ENCODE peak calls at places on chromosomes 1 and 21, in eight cellular contexts. One of them, this sample, is unnamed.

GRCh38 chr1:234515821-234516241 is 36.9 kb upstream of the TARBP1 start:
- DNase-seq in stimulated activated CD8-positive, alpha-beta memory T cell treated with anti-CD3 and anti-CD28 coated beads, Interleukin-15, amount 100 ng/mL, for 24 hours: no peak
- DNase-seq in dorsolateral prefrontal cortex: no peak
- DNase-seq in EL: peak
- DNase-seq in fibroblast of pulmonary artery: peak
- DNase-seq in cardiac muscle cell: peak
- DNase-seq in brain microvascular endothelial cell: no peak
- DNase-seq in NCI-H1694: no peak
- DNase-seq in this sample: no peak

GRCh38 chr21:44846485-44847260 is 26.8 kb downstream of the PTTG1IP start:
- DNase-seq in EL: peak
- DNase-seq in fibroblast of pulmonary artery: peak
- DNase-seq in brain microvascular endothelial cell: peak
- DNase-seq in NCI-H1694: no peak
- DNase-seq in dorsolateral prefrontal cortex: peak
- DNase-seq in cardiac muscle cell: peak
- DNase-seq in stimulated activated CD8-positive, alpha-beta memory T cell treated with anti-CD3 and anti-CD28 coated beads, Interleukin-15, amount 100 ng/mL, for 24 hours: no peak
- DNase-seq in this sample: no peak

GRCh38 chr1:59146651-59147358 is 150.1 kb upstream of the FGGY start:
- DNase-seq in NCI-H1694: no peak
- DNase-seq in brain microvascular endothelial cell: no peak
- DNase-seq in EL: peak
- DNase-seq in dorsolateral prefrontal cortex: no peak
- DNase-seq in cardiac muscle cell: peak
- DNase-seq in fibroblast of pulmonary artery: peak
- DNase-seq in stimulated activated CD8-positive, alpha-beta memory T cell treated with anti-CD3 and anti-CD28 coated beads, Interleukin-15, amount 100 ng/mL, for 24 hours: peak
- DNase-seq in this sample: no peak

GRCh38 chr1:33296824-33297223 is 24.1 kb downstream of the A3GALT2 start:
- DNase-seq in stimulated activated CD8-positive, alpha-beta memory T cell treated with anti-CD3 and anti-CD28 coated beads, Interleukin-15, amount 100 ng/mL, for 24 hours: no peak
- DNase-seq in dorsolateral prefrontal cortex: peak
- DNase-seq in cardiac muscle cell: no peak
- DNase-seq in brain microvascular endothelial cell: no peak
- DNase-seq in NCI-H1694: no peak
- DNase-seq in EL: no peak
- DNase-seq in fibroblast of pulmonary artery: no peak
- DNase-seq in this sample: no peak

GRCh38 chr1:92995420-92996130 is 34.3 kb upstream of the DIPK1A start:
- DNase-seq in EL: no peak
- DNase-seq in brain microvascular endothelial cell: no peak
- DNase-seq in stimulated activated CD8-positive, alpha-beta memory T cell treated with anti-CD3 and anti-CD28 coated beads, Interleukin-15, amount 100 ng/mL, for 24 hours: no peak
- DNase-seq in cardiac muscle cell: peak
- DNase-seq in fibroblast of pulmonary artery: peak
- DNase-seq in NCI-H1694: no peak
- DNase-seq in dorsolateral prefrontal cortex: no peak
- DNase-seq in this sample: no peak

GRCh38 chr1:220734571-220735326 is 13.4 kb upstream of the MTARC2 start:
- DNase-seq in NCI-H1694: no peak
- DNase-seq in dorsolateral prefrontal cortex: no peak
- DNase-seq in stimulated activated CD8-positive, alpha-beta memory T cell treated with anti-CD3 and anti-CD28 coated beads, Interleukin-15, amount 100 ng/mL, for 24 hours: no peak
- DNase-seq in cardiac muscle cell: peak
- DNase-seq in EL: peak
- DNase-seq in brain microvascular endothelial cell: peak
- DNase-seq in fibroblast of pulmonary artery: peak
- DNase-seq in this sample: no peak

GRCh38 chr1:225855503-225856285 is 26.5 kb downstream of the TMEM63A start:
- DNase-seq in brain microvascular endothelial cell: no peak
- DNase-seq in cardiac muscle cell: no peak
- DNase-seq in fibroblast of pulmonary artery: no peak
- DNase-seq in dorsolateral prefrontal cortex: no peak
- DNase-seq in stimulated activated CD8-positive, alpha-beta memory T cell treated with anti-CD3 and anti-CD28 coated beads, Interleukin-15, amount 100 ng/mL, for 24 hours: no peak
- DNase-seq in NCI-H1694: no peak
- DNase-seq in EL: no peak
- DNase-seq in this sample: no peak

GRCh38 chr1:152110365-152110859 is 4.8 kb downstream of the TCHH start:
- DNase-seq in brain microvascular endothelial cell: peak
- DNase-seq in dorsolateral prefrontal cortex: peak
- DNase-seq in stimulated activated CD8-positive, alpha-beta memory T cell treated with anti-CD3 and anti-CD28 coated beads, Interleukin-15, amount 100 ng/mL, for 24 hours: no peak
- DNase-seq in cardiac muscle cell: peak
- DNase-seq in NCI-H1694: no peak
- DNase-seq in EL: peak
- DNase-seq in fibroblast of pulmonary artery: peak
- DNase-seq in this sample: no peak

GRCh38 chr1:244451539-244451950 is at the start of gene ADSS2:
- DNase-seq in EL: no peak
- DNase-seq in fibroblast of pulmonary artery: no peak
- DNase-seq in brain microvascular endothelial cell: no peak
- DNase-seq in cardiac muscle cell: no peak
- DNase-seq in NCI-H1694: no peak
- DNase-seq in dorsolateral prefrontal cortex: no peak
- DNase-seq in stimulated activated CD8-positive, alpha-beta memory T cell treated with anti-CD3 and anti-CD28 coated beads, Interleukin-15, amount 100 ng/mL, for 24 hours: no peak
- DNase-seq in this sample: no peak

GRCh38 chr1:167210966-167211674 is 9.6 kb upstream of the POU2F1 start:
- DNase-seq in dorsolateral prefrontal cortex: no peak
- DNase-seq in EL: no peak
- DNase-seq in NCI-H1694: no peak
- DNase-seq in cardiac muscle cell: no peak
- DNase-seq in stimulated activated CD8-positive, alpha-beta memory T cell treated with anti-CD3 and anti-CD28 coated beads, Interleukin-15, amount 100 ng/mL, for 24 hours: no peak
- DNase-seq in fibroblast of pulmonary artery: no peak
- DNase-seq in brain microvascular endothelial cell: no peak
- DNase-seq in this sample: no peak

GRCh38 chr1:153639280-153639679 is 5.4 kb downstream of the CHTOP start:
- DNase-seq in NCI-H1694: no peak
- DNase-seq in stimulated activated CD8-positive, alpha-beta memory T cell treated with anti-CD3 and anti-CD28 coated beads, Interleukin-15, amount 100 ng/mL, for 24 hours: no peak
- DNase-seq in EL: no peak
- DNase-seq in cardiac muscle cell: no peak
- DNase-seq in brain microvascular endothelial cell: no peak
- DNase-seq in fibroblast of pulmonary artery: no peak
- DNase-seq in dorsolateral prefrontal cortex: no peak
- DNase-seq in this sample: no peak

GRCh38 chr1:2060082-2060481 is 9.9 kb downstream of the PRKCZ start:
- DNase-seq in fibroblast of pulmonary artery: no peak
- DNase-seq in stimulated activated CD8-positive, alpha-beta memory T cell treated with anti-CD3 and anti-CD28 coated beads, Interleukin-15, amount 100 ng/mL, for 24 hours: no peak
- DNase-seq in cardiac muscle cell: no peak
- DNase-seq in dorsolateral prefrontal cortex: no peak
- DNase-seq in NCI-H1694: no peak
- DNase-seq in brain microvascular endothelial cell: no peak
- DNase-seq in EL: no peak
- DNase-seq in this sample: no peak

GRCh38 chr1:189662190-189662589 is 815.5 kb downstream of the BRINP3 start:
- DNase-seq in brain microvascular endothelial cell: no peak
- DNase-seq in NCI-H1694: no peak
- DNase-seq in EL: no peak
- DNase-seq in dorsolateral prefrontal cortex: no peak
- DNase-seq in stimulated activated CD8-positive, alpha-beta memory T cell treated with anti-CD3 and anti-CD28 coated beads, Interleukin-15, amount 100 ng/mL, for 24 hours: no peak
- DNase-seq in cardiac muscle cell: no peak
- DNase-seq in fibroblast of pulmonary artery: no peak
- DNase-seq in this sample: no peak

GRCh38 chr1:28601696-28602095 is 9.6 kb downstream of the RAB42 start:
- DNase-seq in fibroblast of pulmonary artery: peak
- DNase-seq in stimulated activated CD8-positive, alpha-beta memory T cell treated with anti-CD3 and anti-CD28 coated beads, Interleukin-15, amount 100 ng/mL, for 24 hours: no peak
- DNase-seq in cardiac muscle cell: peak
- DNase-seq in brain microvascular endothelial cell: peak
- DNase-seq in dorsolateral prefrontal cortex: no peak
- DNase-seq in NCI-H1694: no peak
- DNase-seq in EL: peak
- DNase-seq in this sample: no peak

GRCh38 chr1:27141266-27142003 is 13.5 kb downstream of the SLC9A1 start:
- DNase-seq in dorsolateral prefrontal cortex: no peak
- DNase-seq in cardiac muscle cell: no peak
- DNase-seq in brain microvascular endothelial cell: no peak
- DNase-seq in fibroblast of pulmonary artery: no peak
- DNase-seq in stimulated activated CD8-positive, alpha-beta memory T cell treated with anti-CD3 and anti-CD28 coated beads, Interleukin-15, amount 100 ng/mL, for 24 hours: no peak
- DNase-seq in EL: no peak
- DNase-seq in NCI-H1694: no peak
- DNase-seq in this sample: no peak

GRCh38 chr1:1173793-1174415 is at the start of gene TTLL10:
- DNase-seq in brain microvascular endothelial cell: no peak
- DNase-seq in dorsolateral prefrontal cortex: no peak
- DNase-seq in cardiac muscle cell: no peak
- DNase-seq in stimulated activated CD8-positive, alpha-beta memory T cell treated with anti-CD3 and anti-CD28 coated beads, Interleukin-15, amount 100 ng/mL, for 24 hours: no peak
- DNase-seq in NCI-H1694: no peak
- DNase-seq in EL: no peak
- DNase-seq in fibroblast of pulmonary artery: no peak
- DNase-seq in this sample: no peak

GRCh38 chr1:211813590-211813989 is 17.0 kb downstream of the LPGAT1 start:
- DNase-seq in dorsolateral prefrontal cortex: peak
- DNase-seq in NCI-H1694: no peak
- DNase-seq in EL: peak
- DNase-seq in stimulated activated CD8-positive, alpha-beta memory T cell treated with anti-CD3 and anti-CD28 coated beads, Interleukin-15, amount 100 ng/mL, for 24 hours: no peak
- DNase-seq in fibroblast of pulmonary artery: peak
- DNase-seq in cardiac muscle cell: peak
- DNase-seq in brain microvascular endothelial cell: no peak
- DNase-seq in this sample: no peak

GRCh38 chr1:209885403-209886218 is 52.4 kb upstream of the SYT14 start:
- DNase-seq in EL: no peak
- DNase-seq in brain microvascular endothelial cell: no peak
- DNase-seq in NCI-H1694: no peak
- DNase-seq in cardiac muscle cell: no peak
- DNase-seq in fibroblast of pulmonary artery: no peak
- DNase-seq in stimulated activated CD8-positive, alpha-beta memory T cell treated with anti-CD3 and anti-CD28 coated beads, Interleukin-15, amount 100 ng/mL, for 24 hours: no peak
- DNase-seq in dorsolateral prefrontal cortex: no peak
- DNase-seq in this sample: no peak

GRCh38 chr1:167774710-167775109 is 52.9 kb downstream of the MPZL1 start:
- DNase-seq in NCI-H1694: no peak
- DNase-seq in stimulated activated CD8-positive, alpha-beta memory T cell treated with anti-CD3 and anti-CD28 coated beads, Interleukin-15, amount 100 ng/mL, for 24 hours: no peak
- DNase-seq in EL: peak
- DNase-seq in brain microvascular endothelial cell: no peak
- DNase-seq in cardiac muscle cell: peak
- DNase-seq in fibroblast of pulmonary artery: peak
- DNase-seq in dorsolateral prefrontal cortex: no peak
- DNase-seq in this sample: no peak

GRCh38 chr1:117466761-117467160 is 99.5 kb downstream of the MAN1A2 start:
- DNase-seq in fibroblast of pulmonary artery: peak
- DNase-seq in cardiac muscle cell: peak
- DNase-seq in EL: no peak
- DNase-seq in dorsolateral prefrontal cortex: no peak
- DNase-seq in stimulated activated CD8-positive, alpha-beta memory T cell treated with anti-CD3 and anti-CD28 coated beads, Interleukin-15, amount 100 ng/mL, for 24 hours: no peak
- DNase-seq in NCI-H1694: no peak
- DNase-seq in brain microvascular endothelial cell: no peak
- DNase-seq in this sample: no peak

GRCh38 chr21:45827881-45828579 is 153.5 kb upstream of the COL6A1 start:
- DNase-seq in EL: no peak
- DNase-seq in cardiac muscle cell: no peak
- DNase-seq in NCI-H1694: no peak
- DNase-seq in dorsolateral prefrontal cortex: no peak
- DNase-seq in brain microvascular endothelial cell: no peak
- DNase-seq in stimulated activated CD8-positive, alpha-beta memory T cell treated with anti-CD3 and anti-CD28 coated beads, Interleukin-15, amount 100 ng/mL, for 24 hours: no peak
- DNase-seq in fibroblast of pulmonary artery: no peak
- DNase-seq in this sample: no peak

GRCh38 chr1:93601686-93602085 is 80.0 kb downstream of the BCAR3 start:
- DNase-seq in fibroblast of pulmonary artery: no peak
- DNase-seq in dorsolateral prefrontal cortex: no peak
- DNase-seq in NCI-H1694: no peak
- DNase-seq in EL: no peak
- DNase-seq in stimulated activated CD8-positive, alpha-beta memory T cell treated with anti-CD3 and anti-CD28 coated beads, Interleukin-15, amount 100 ng/mL, for 24 hours: no peak
- DNase-seq in brain microvascular endothelial cell: no peak
- DNase-seq in cardiac muscle cell: no peak
- DNase-seq in this sample: no peak

GRCh38 chr1:38418195-38419030 is 371.8 kb upstream of the POU3F1 start:
- DNase-seq in NCI-H1694: no peak
- DNase-seq in stimulated activated CD8-positive, alpha-beta memory T cell treated with anti-CD3 and anti-CD28 coated beads, Interleukin-15, amount 100 ng/mL, for 24 hours: no peak
- DNase-seq in cardiac muscle cell: no peak
- DNase-seq in fibroblast of pulmonary artery: no peak
- DNase-seq in EL: no peak
- DNase-seq in dorsolateral prefrontal cortex: peak
- DNase-seq in brain microvascular endothelial cell: no peak
- DNase-seq in this sample: no peak

This sample was measured in omental fat pad.